ENCODE peak calls at places on chromosomes 6 and 20, in four cellular contexts. K is GM04503; W is stimulated activated CD8-positive, alpha-beta memory T cell treated with anti-CD3 and anti-CD28 coated beads, Interleukin-15, amount 100 ng/mL, for 24 hours; J is NCI-H1417. N is an unnamed sample.
A peak's percentile ranks its signal among the peaks of the same experiment; 100 is the strongest.

GRCh38 chr6:47109281-47109680 is 67.1 kb upstream of the ADGRF1 start:
- DNase-seq in K (no peak), W (no peak), J (no peak), N (no peak)

GRCh38 chr6:106496791-106497190 is 132.5 kb downstream of the RTN4IP1 start:
- DNase-seq in K (no peak), W (no peak), J (no peak), N (no peak)

GRCh38 chr20:37245671-37246237 is 15.9 kb downstream of the GHRH start:
- DNase-seq in K (no peak), W (no peak), J (peak; percentile 90), N (no peak)

GRCh38 chr20:48282591-48283228 is 497.4 kb upstream of the SULF2 start:
- DNase-seq in K (no peak), W (no peak), J (no peak), N (no peak)

GRCh38 chr6:109760208-109760607 is 69.1 kb downstream of the FIG4 start:
- DNase-seq in K (no peak), W (no peak), J (no peak), N (no peak)

GRCh38 chr20:49948809-49949507 is 12.8 kb downstream of the RNF114 start:
- DNase-seq in K (peak; percentile 65), W (no peak), J (no peak), N (peak; percentile 57)

GRCh38 chr20:44938637-44939036 is 21.6 kb downstream of the TOMM34 start:
- DNase-seq in K (no peak), W (no peak), J (no peak), N (no peak)

GRCh38 chr6:10759884-10760329 is 12.3 kb downstream of the TMEM14B start:
- DNase-seq in K (peak; percentile 28), W (no peak), J (no peak), N (no peak)

GRCh38 chr6:28522594-28523557 is 2.8 kb upstream of the GPX5 start:
- DNase-seq in K (no peak), W (no peak), J (no peak), N (no peak)

GRCh38 chr20:53276143-53276542 is 304.0 kb downstream of the TSHZ2 start:
- DNase-seq in K (no peak), W (no peak), J (no peak), N (no peak)

GRCh38 chr20:59334616-59335300 is 34.3 kb downstream of the EDN3 start:
- DNase-seq in K (no peak), W (no peak), J (no peak), N (no peak)